ENCODE peak calls at places on chromosome 21, in six cellular contexts. Q, D, Z, G, N and O are unnamed samples.

GRCh38 chr21:27406297-27407009 is 439.6 kb upstream of the ADAMTS5 start:
- DNase-seq in Z (no peak), D (no peak), G (no peak), Q (no peak), N (no peak), O (peak; percentile 11)

GRCh38 chr21:42448683-42449082 is 45.0 kb downstream of the UBASH3A start:
- DNase-seq in Q (no peak), G (no peak), N (no peak), D (no peak), Z (no peak), O (no peak)

GRCh38 chr21:38769253-38769780 is 36.4 kb upstream of the ETS2 start:
- DNase-seq in D (no peak), N (no peak), Z (no peak), Q (no peak), G (no peak), O (no peak)

GRCh38 chr21:20270365-20271055 is 727.7 kb upstream of the NCAM2 start:
- DNase-seq in N (no peak), Q (no peak), G (no peak), Z (no peak), D (no peak), O (no peak)

GRCh38 chr21:25578070-25578961 is 29.0 kb downstream of the MRPL39 start:
- DNase-seq in Z (no peak), Q (no peak), G (no peak), D (no peak), N (no peak), O (peak; percentile 20)

GRCh38 chr21:46455575-46456385 is 2.9 kb upstream of the DIP2A start:
- DNase-seq in Q (peak; percentile 26), N (peak; percentile 6), G (no peak), D (no peak), Z (no peak), O (peak; percentile 8)

GRCh38 chr21:39637971-39638628 is 25.4 kb downstream of the B3GALT5 start:
- DNase-seq in G (no peak), D (no peak), Z (no peak), N (no peak), Q (peak; percentile 38), O (no peak)

GRCh38 chr21:27580276-27580675 is 613.4 kb upstream of the ADAMTS5 start:
- DNase-seq in N (no peak), G (no peak), Z (no peak), Q (no peak), D (no peak), O (no peak)

GRCh38 chr21:25944672-25945213 is 210.0 kb downstream of the GABPA start:
- DNase-seq in Z (no peak), N (no peak), G (no peak), Q (no peak), D (no peak), O (no peak)

GRCh38 chr21:22961248-22961647 is 1963.0 kb downstream of the NCAM2 start:
- DNase-seq in G (no peak), D (no peak), Z (no peak), N (no peak), Q (no peak), O (no peak)

DNA sequence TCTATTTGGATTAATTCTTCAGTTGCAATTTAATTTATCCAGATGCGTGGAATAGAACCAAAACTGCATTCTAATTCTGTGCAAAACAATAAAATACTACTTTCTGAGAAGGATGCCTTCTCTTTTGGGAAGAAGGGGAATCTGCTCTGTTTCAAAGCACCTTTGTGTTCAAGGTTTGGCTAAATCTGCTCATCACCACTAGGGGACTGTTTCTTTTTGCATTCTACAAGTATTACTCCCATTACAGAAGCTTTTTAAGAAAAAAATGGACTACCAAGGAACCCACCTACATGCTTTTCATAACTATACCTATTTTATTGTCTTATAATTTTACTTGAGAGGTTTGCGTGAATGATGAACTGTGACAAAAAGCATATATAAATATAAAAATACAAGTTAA is 18.2 kb downstream of the MRPS6 start:
- DNase-seq in N (peak; percentile 3), Z (no peak), Q (no peak), G (no peak), D (no peak), O (peak; percentile 26)
- H3K27ac ChIP-seq in N (no peak overlapping the region), Z (no peak overlapping the region), Q (no peak overlapping the region), G (no peak overlapping the region), D (no peak overlapping the region), O (no peak overlapping the region)

GRCh38 chr21:31176080-31176551 is 137.8 kb upstream of the KRTAP19-8 start:
- DNase-seq in N (no peak), G (no peak), Q (no peak), Z (no peak), D (no peak), O (no peak)
- H3K4me1 ChIP-seq in N (no peaks in the 10 kb centered on the region), G (peaks cover 58% of the 10 kb centered on the region), Q (no peaks in the 10 kb centered on the region), Z (no peaks in the 10 kb centered on the region), D (peaks cover 13% of the 10 kb centered on the region), O (peaks cover 4% of the 10 kb centered on the region)

GRCh38 chr21:33686386-33686785 is 44.1 kb downstream of the ITSN1 start:
- DNase-seq in G (no peak), Q (no peak), D (no peak), N (no peak), Z (no peak), O (no peak)
- H3K27ac ChIP-seq in G (no peak overlapping the region), Q (no peak overlapping the region), D (no peak overlapping the region), N (no peak overlapping the region), Z (no peak overlapping the region), O (no peak overlapping the region)

GRCh38 chr21:28832013-28832714 is 160.5 kb downstream of the LTN1 start:
- DNase-seq in D (no peak), Z (no peak), G (peak; percentile 51), N (no peak), Q (no peak), O (peak; percentile 58)
- H3K4me1 ChIP-seq in D (peaks cover 5% of the 10 kb centered on the region), Z (no peaks in the 10 kb centered on the region), G (peaks cover 55% of the 10 kb centered on the region), N (peaks cover 14% of the 10 kb centered on the region), Q (no peaks in the 10 kb centered on the region), O (no peaks in the 10 kb centered on the region)

GRCh38 chr21:33444499-33444898 is 35.3 kb downstream of the TMEM50B start:
- DNase-seq in D (no peak), Z (no peak), G (no peak), Q (no peak), N (no peak), O (no peak)
- H3K27ac ChIP-seq in D (no peak overlapping the region), Z (no peak overlapping the region), G (no peak overlapping the region), Q (no peak overlapping the region), N (no peak overlapping the region), O (no peak overlapping the region)

DNA sequence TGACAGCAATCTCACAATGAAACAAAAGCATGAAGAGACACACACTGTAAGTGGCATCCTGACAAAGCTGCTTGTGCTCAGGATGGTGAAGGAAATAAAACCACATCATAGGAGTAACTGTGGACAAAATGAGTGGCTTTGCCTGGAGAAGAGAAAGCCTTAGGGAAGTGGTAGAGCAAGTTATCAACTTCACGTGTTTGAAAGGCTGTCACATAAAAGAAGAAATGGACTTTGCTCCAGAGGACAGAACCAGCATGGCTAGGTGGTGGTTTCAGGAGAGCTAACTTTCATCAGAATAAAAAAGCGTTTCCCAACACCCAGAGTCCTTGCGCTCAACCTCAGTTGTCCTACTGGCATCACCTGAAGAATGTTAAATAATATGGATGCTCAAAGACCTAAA is 139.9 kb downstream of the SETD4 start:
- DNase-seq in D (no peak), Q (no peak), Z (no peak), G (no peak), N (no peak), O (no peak)
- H3K4me1 ChIP-seq in D (no peaks in the 10 kb centered on the region), Q (no peaks in the 10 kb centered on the region), Z (no peaks in the 10 kb centered on the region), G (no peaks in the 10 kb centered on the region), N (peaks cover 9% of the 10 kb centered on the region), O (no peaks in the 10 kb centered on the region)

GRCh38 chr21:14684071-14684470 is 138.0 kb upstream of the SAMSN1 start:
- DNase-seq in G (no peak), D (no peak), N (no peak), Z (no peak), Q (no peak), O (no peak)
- H3K27ac ChIP-seq in G (no peak overlapping the region), D (no peak overlapping the region), N (no peak overlapping the region), Z (no peak overlapping the region), Q (no peak overlapping the region), O (no peak overlapping the region)

DNA sequence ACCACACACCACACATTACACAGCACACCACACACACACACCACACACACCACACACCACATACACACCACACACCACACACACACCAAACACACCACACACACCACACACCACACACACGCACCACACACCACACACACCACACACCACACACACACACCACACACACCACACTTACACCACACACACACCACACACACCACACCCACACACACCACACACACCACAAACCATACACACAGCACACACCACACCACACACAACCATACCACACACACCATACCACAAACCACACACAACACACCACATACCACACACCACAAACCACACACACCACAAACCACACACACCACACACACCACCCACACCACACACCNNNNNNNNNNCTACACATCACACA is 40.9 kb upstream of the SIK1 start:
- DNase-seq in D (no peak), Z (no peak), G (peak; percentile 14), Q (no peak), N (no peak), O (no peak)
- H3K4me1 ChIP-seq in D (no peaks in the 10 kb centered on the region), Z (no peaks in the 10 kb centered on the region), G (no peaks in the 10 kb centered on the region), Q (no peaks in the 10 kb centered on the region), N (no peaks in the 10 kb centered on the region), O (no peaks in the 10 kb centered on the region)

GRCh38 chr21:41187537-41188025 is 19.6 kb downstream of the BACE2 start:
- DNase-seq in N (no peak), G (no peak), Q (no peak), D (no peak), Z (no peak), O (peak; percentile 62)
- H3K27ac ChIP-seq in N (no peak overlapping the region), G (no peak overlapping the region), Q (no peak overlapping the region), D (no peak overlapping the region), Z (no peak overlapping the region), O (peak overlapping the region; percentile 53)

DNA sequence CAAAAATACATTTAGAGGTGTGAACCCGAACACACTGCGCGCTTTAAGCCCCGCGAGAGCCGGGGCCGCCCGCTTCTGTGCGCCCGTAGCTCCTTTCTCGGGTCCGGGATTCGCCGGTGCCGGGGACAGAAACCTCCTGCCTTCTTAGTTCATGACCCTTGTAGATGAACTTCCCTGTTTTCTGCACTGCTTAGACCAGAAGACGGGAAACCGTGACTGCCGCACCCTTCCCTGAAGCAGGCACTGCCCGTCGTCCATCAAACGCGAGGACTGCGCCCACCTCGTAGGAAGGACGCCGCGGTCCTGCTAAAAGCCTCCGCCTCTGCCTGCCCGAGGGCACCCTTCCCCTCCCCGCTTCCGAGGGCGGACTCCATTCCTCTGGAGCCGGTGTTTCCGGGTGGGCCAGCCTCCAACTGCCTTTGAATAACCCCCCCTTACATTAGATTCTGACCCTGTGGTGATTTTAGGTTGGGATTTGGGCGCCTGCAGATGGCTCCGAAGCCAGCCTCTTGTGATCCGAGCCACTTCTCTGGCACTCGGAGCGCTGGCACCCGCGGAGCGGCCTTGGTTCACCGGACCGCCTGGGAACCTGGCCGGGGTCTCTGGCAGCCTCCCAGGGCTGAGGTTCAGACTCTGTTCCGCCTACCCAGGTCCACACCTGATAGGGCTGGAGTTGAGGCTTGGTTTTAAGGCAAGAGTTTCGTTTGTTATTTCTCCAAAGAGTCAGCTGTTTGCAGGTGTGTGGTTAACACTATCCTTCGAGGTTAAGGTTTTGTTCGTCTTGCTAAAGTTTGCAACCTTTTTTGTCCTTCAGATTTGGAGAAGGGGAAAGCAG is 1.2 kb upstream of the PTTG1IP start:
- DNase-seq in D (peak; percentile 77), Z (peak; percentile 81), N (no peak), G (peak; percentile 65), Q (peak; percentile 57), O (peak; percentile 33)
- H3K4me1 ChIP-seq in D (peaks cover 13% of the 10 kb centered on the region), Z (no peaks in the 10 kb centered on the region), N (peaks cover 37% of the 10 kb centered on the region), G (peaks cover 37% of the 10 kb centered on the region), Q (peaks cover 24% of the 10 kb centered on the region), O (peaks cover 9% of the 10 kb centered on the region)